ENCODE peak calls at places on chromosomes 2 and 18, in six cellular contexts. One of them, this sample, is unnamed. For H3K9me3, the result is how much of the 10 kb centered on the place peaks cover.

GRCh38 chr2:101831351-101831865 is 133.9 kb downstream of the MAP4K4 start:
- DNase-seq in colonic mucosa: peak
- DNase-seq in kidney: peak
- DNase-seq in cardiac muscle cell: peak
- DNase-seq in AG04450: peak
- DNase-seq in A549: peak
- DNase-seq in this sample: no peak

GRCh38 chr2:28055325-28055970 is 164.9 kb downstream of the BABAM2 start:
- DNase-seq in colonic mucosa: no peak
- DNase-seq in kidney: no peak
- DNase-seq in cardiac muscle cell: no peak
- DNase-seq in AG04450: no peak
- DNase-seq in A549: no peak
- DNase-seq in this sample: no peak

GRCh38 chr2:174003635-174004310 is 38.6 kb upstream of the SP3 start:
- DNase-seq in colonic mucosa: no peak
- DNase-seq in kidney: no peak
- DNase-seq in cardiac muscle cell: no peak
- DNase-seq in AG04450: no peak
- DNase-seq in A549: no peak
- DNase-seq in this sample: no peak

GRCh38 chr2:73970850-73971471 is 13.7 kb upstream of the TET3 start:
- DNase-seq in colonic mucosa: peak
- DNase-seq in kidney: peak
- DNase-seq in cardiac muscle cell: peak
- DNase-seq in AG04450: no peak
- DNase-seq in A549: no peak
- DNase-seq in this sample: peak

GRCh38 chr2:105261061-105261460 is 19.5 kb downstream of the GPR45 start:
- DNase-seq in colonic mucosa: no peak
- DNase-seq in kidney: no peak
- DNase-seq in cardiac muscle cell: peak
- DNase-seq in AG04450: peak
- DNase-seq in A549: peak
- DNase-seq in this sample: no peak

GRCh38 chr2:207473203-207473865 is 56.4 kb upstream of the CREB1 start:
- DNase-seq in colonic mucosa: no peak
- DNase-seq in kidney: no peak
- DNase-seq in cardiac muscle cell: peak
- DNase-seq in AG04450: peak
- DNase-seq in A549: peak
- DNase-seq in this sample: no peak

GRCh38 chr2:127007652-127008051 is 99.3 kb downstream of the BIN1 start:
- DNase-seq in colonic mucosa: no peak
- DNase-seq in kidney: no peak
- DNase-seq in cardiac muscle cell: peak
- DNase-seq in AG04450: peak
- DNase-seq in A549: peak
- DNase-seq in this sample: no peak

GRCh38 chr2:72998234-72998651 is 73.3 kb downstream of the SFXN5 start:
- DNase-seq in colonic mucosa: no peak
- DNase-seq in kidney: no peak
- DNase-seq in cardiac muscle cell: no peak
- DNase-seq in AG04450: no peak
- DNase-seq in A549: no peak
- DNase-seq in this sample: no peak

GRCh38 chr2:26780203-26780760 is 5.6 kb upstream of the CENPA start:
- DNase-seq in colonic mucosa: no peak
- DNase-seq in kidney: no peak
- DNase-seq in cardiac muscle cell: no peak
- DNase-seq in AG04450: no peak
- DNase-seq in A549: no peak
- DNase-seq in this sample: no peak

GRCh38 chr2:182033449-182033848 is 47.8 kb downstream of the PPP1R1C start:
- DNase-seq in colonic mucosa: no peak
- DNase-seq in kidney: no peak
- DNase-seq in cardiac muscle cell: no peak
- DNase-seq in AG04450: no peak
- DNase-seq in A549: no peak
- DNase-seq in this sample: no peak

GRCh38 chr2:140506606-140507005 is 1624.2 kb downstream of the LRP1B start:
- DNase-seq in colonic mucosa: no peak
- DNase-seq in kidney: no peak
- DNase-seq in cardiac muscle cell: peak
- DNase-seq in AG04450: no peak
- DNase-seq in A549: peak
- DNase-seq in this sample: no peak

GRCh38 chr2:65070172-65070830 is 14.1 kb downstream of the CEP68 start:
- DNase-seq in colonic mucosa: peak
- DNase-seq in kidney: no peak
- DNase-seq in cardiac muscle cell: peak
- DNase-seq in AG04450: no peak
- DNase-seq in A549: peak
- DNase-seq in this sample: no peak

GRCh38 chr2:37877457-37878315 is 47.4 kb upstream of the RMDN2 start:
- DNase-seq in colonic mucosa: peak
- DNase-seq in kidney: no peak
- DNase-seq in cardiac muscle cell: peak
- DNase-seq in AG04450: no peak
- DNase-seq in A549: peak
- DNase-seq in this sample: no peak

GRCh38 chr2:196242131-196242620 is 70.8 kb upstream of the STK17B start:
- DNase-seq in colonic mucosa: no peak
- DNase-seq in kidney: no peak
- DNase-seq in cardiac muscle cell: peak
- DNase-seq in AG04450: no peak
- DNase-seq in A549: no peak
- DNase-seq in this sample: peak

GRCh38 chr18:59268127-59268721 is 5.0 kb downstream of the RAX start:
- DNase-seq in colonic mucosa: no peak
- DNase-seq in kidney: no peak
- DNase-seq in cardiac muscle cell: no peak
- DNase-seq in AG04450: no peak
- DNase-seq in A549: no peak
- DNase-seq in this sample: peak
- H3K4me3 ChIP-seq in colonic mucosa: no peak
- H3K4me3 ChIP-seq in kidney: no peak
- H3K4me3 ChIP-seq in cardiac muscle cell: no peak
- H3K4me3 ChIP-seq in AG04450: no peak
- H3K4me3 ChIP-seq in A549: no peak
- H3K4me3 ChIP-seq in this sample: peak

GRCh38 chr2:61450144-61450543 is 20.7 kb downstream of the USP34 start:
- DNase-seq in colonic mucosa: no peak
- DNase-seq in kidney: no peak
- DNase-seq in cardiac muscle cell: no peak
- DNase-seq in AG04450: no peak
- DNase-seq in A549: no peak
- DNase-seq in this sample: no peak
- H3K9me3 ChIP-seq in colonic mucosa: under half
- H3K9me3 ChIP-seq in kidney: under half
- H3K9me3 ChIP-seq in cardiac muscle cell: under half
- H3K9me3 ChIP-seq in AG04450: under half
- H3K9me3 ChIP-seq in A549: under half
- H3K9me3 ChIP-seq in this sample: under half

GRCh38 chr18:44579745-44580144 is 100.9 kb upstream of the SETBP1 start:
- DNase-seq in colonic mucosa: no peak
- DNase-seq in kidney: no peak
- DNase-seq in cardiac muscle cell: no peak
- DNase-seq in AG04450: no peak
- DNase-seq in A549: no peak
- DNase-seq in this sample: no peak

GRCh38 chr18:44580159-44580558 is 100.5 kb upstream of the SETBP1 start:
- DNase-seq in colonic mucosa: no peak
- DNase-seq in kidney: no peak
- DNase-seq in cardiac muscle cell: no peak
- DNase-seq in AG04450: no peak
- DNase-seq in A549: no peak
- DNase-seq in this sample: no peak

GRCh38 chr18:44582432-44582831 is 98.3 kb upstream of the SETBP1 start:
- DNase-seq in colonic mucosa: no peak
- DNase-seq in kidney: no peak
- DNase-seq in cardiac muscle cell: no peak
- DNase-seq in AG04450: no peak
- DNase-seq in A549: no peak
- DNase-seq in this sample: no peak

GRCh38 chr18:44584900-44585299 is 95.8 kb upstream of the SETBP1 start:
- DNase-seq in colonic mucosa: no peak
- DNase-seq in kidney: no peak
- DNase-seq in cardiac muscle cell: no peak
- DNase-seq in AG04450: no peak
- DNase-seq in A549: no peak
- DNase-seq in this sample: no peak

DNA sequence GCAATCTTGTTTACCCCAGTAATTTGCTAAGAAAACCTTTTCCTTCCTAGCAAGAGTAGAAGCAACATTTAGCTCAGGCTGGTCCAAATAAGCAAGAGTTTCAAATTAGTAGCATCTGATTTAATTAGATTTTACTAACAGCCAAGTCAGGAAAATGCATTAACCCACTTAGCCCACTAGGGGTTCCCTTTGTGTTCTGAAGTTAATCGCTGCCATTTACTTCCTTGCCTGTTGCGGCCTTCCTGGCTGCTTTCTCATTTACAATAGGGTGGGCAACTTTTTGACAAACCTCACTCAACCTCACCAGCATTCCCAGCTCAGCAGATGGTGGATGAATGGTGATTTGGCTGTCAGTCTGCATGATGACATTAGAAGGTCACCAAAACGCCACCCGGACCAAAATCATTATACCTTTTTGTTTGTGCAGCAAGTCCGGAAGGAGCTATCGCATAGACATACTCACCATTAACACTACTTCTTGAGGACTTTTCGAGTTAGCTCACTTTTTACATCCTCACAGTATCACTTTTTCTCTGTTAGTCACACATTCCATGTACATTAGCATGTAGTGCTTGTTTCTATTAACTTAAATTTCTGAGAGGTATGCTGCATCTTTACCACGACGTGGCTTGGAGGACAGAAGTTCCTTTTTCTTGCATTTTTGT is 101.5 kb upstream of the SETBP1 start:
- DNase-seq in colonic mucosa: no peak
- DNase-seq in kidney: no peak
- DNase-seq in cardiac muscle cell: peak
- DNase-seq in AG04450: no peak
- DNase-seq in A549: peak
- DNase-seq in this sample: no peak
- H3K4me3 ChIP-seq in colonic mucosa: no peak
- H3K4me3 ChIP-seq in kidney: no peak
- H3K4me3 ChIP-seq in cardiac muscle cell: no peak
- H3K4me3 ChIP-seq in AG04450: no peak
- H3K4me3 ChIP-seq in A549: no peak
- H3K4me3 ChIP-seq in this sample: no peak

GRCh38 chr2:60554649-60555065 is 1.2 kb upstream of the BCL11A start:
- DNase-seq in colonic mucosa: peak
- DNase-seq in kidney: no peak
- DNase-seq in cardiac muscle cell: no peak
- DNase-seq in AG04450: no peak
- DNase-seq in A549: no peak
- DNase-seq in this sample: peak
- H3K9me3 ChIP-seq in colonic mucosa: under half
- H3K9me3 ChIP-seq in kidney: under half
- H3K9me3 ChIP-seq in cardiac muscle cell: under half
- H3K9me3 ChIP-seq in AG04450: under half
- H3K9me3 ChIP-seq in A549: under half
- H3K9me3 ChIP-seq in this sample: under half